ENCODE peak calls at places on chromosomes 2 and 18, in six cellular contexts. One of them, this sample, is unnamed.

GRCh38 chr2:162473-163135 is 101.2 kb downstream of the SH3YL1 start:
- DNase-seq in NCI-H82: no peak
- DNase-seq in activated CD8-positive, alpha-beta memory T cell treated with anti-CD3 and anti-CD28 coated beads for 48 hours: no peak
- DNase-seq in naive thymus-derived CD8-positive, alpha-beta T cell: no peak
- DNase-seq in NCI-H2107: no peak
- DNase-seq in neural progenitor cell: no peak
- DNase-seq in this sample: no peak

GRCh38 chr18:37320320-37320719 is 245.3 kb downstream of the CELF4 start:
- DNase-seq in NCI-H82: no peak
- DNase-seq in activated CD8-positive, alpha-beta memory T cell treated with anti-CD3 and anti-CD28 coated beads for 48 hours: no peak
- DNase-seq in naive thymus-derived CD8-positive, alpha-beta T cell: no peak
- DNase-seq in NCI-H2107: no peak
- DNase-seq in neural progenitor cell: no peak
- DNase-seq in this sample: no peak

GRCh38 chr2:240463866-240464481 is 28.5 kb downstream of the GPC1 start:
- DNase-seq in NCI-H82: no peak
- DNase-seq in activated CD8-positive, alpha-beta memory T cell treated with anti-CD3 and anti-CD28 coated beads for 48 hours: no peak
- DNase-seq in naive thymus-derived CD8-positive, alpha-beta T cell: no peak
- DNase-seq in NCI-H2107: no peak
- DNase-seq in neural progenitor cell: no peak
- DNase-seq in this sample: peak; percentile 9

GRCh38 chr2:196980498-196980897 is 54.0 kb upstream of the PGAP1 start:
- DNase-seq in NCI-H82: peak; percentile 83
- DNase-seq in activated CD8-positive, alpha-beta memory T cell treated with anti-CD3 and anti-CD28 coated beads for 48 hours: no peak
- DNase-seq in naive thymus-derived CD8-positive, alpha-beta T cell: no peak
- DNase-seq in NCI-H2107: no peak
- DNase-seq in neural progenitor cell: no peak
- DNase-seq in this sample: no peak

GRCh38 chr2:46812381-46813024 is 103.1 kb downstream of the MCFD2 start:
- DNase-seq in NCI-H82: no peak
- DNase-seq in activated CD8-positive, alpha-beta memory T cell treated with anti-CD3 and anti-CD28 coated beads for 48 hours: no peak
- DNase-seq in naive thymus-derived CD8-positive, alpha-beta T cell: no peak
- DNase-seq in NCI-H2107: no peak
- DNase-seq in neural progenitor cell: peak; percentile 48
- DNase-seq in this sample: no peak

GRCh38 chr2:229339613-229340012 is 68.5 kb upstream of the PID1 start:
- DNase-seq in NCI-H82: no peak
- DNase-seq in activated CD8-positive, alpha-beta memory T cell treated with anti-CD3 and anti-CD28 coated beads for 48 hours: no peak
- DNase-seq in naive thymus-derived CD8-positive, alpha-beta T cell: no peak
- DNase-seq in NCI-H2107: no peak
- DNase-seq in neural progenitor cell: no peak
- DNase-seq in this sample: no peak

GRCh38 chr2:64359892-64360657 is 93.9 kb upstream of the LGALSL start:
- DNase-seq in NCI-H82: no peak
- DNase-seq in activated CD8-positive, alpha-beta memory T cell treated with anti-CD3 and anti-CD28 coated beads for 48 hours: peak; percentile 32
- DNase-seq in naive thymus-derived CD8-positive, alpha-beta T cell: no peak
- DNase-seq in NCI-H2107: no peak
- DNase-seq in neural progenitor cell: no peak
- DNase-seq in this sample: no peak

GRCh38 chr2:149104221-149104620 is 65.7 kb downstream of the LYPD6B start:
- DNase-seq in NCI-H82: no peak
- DNase-seq in activated CD8-positive, alpha-beta memory T cell treated with anti-CD3 and anti-CD28 coated beads for 48 hours: no peak
- DNase-seq in naive thymus-derived CD8-positive, alpha-beta T cell: no peak
- DNase-seq in NCI-H2107: no peak
- DNase-seq in neural progenitor cell: no peak
- DNase-seq in this sample: no peak

GRCh38 chr18:27298215-27298804 is 113.2 kb upstream of the CHST9 start:
- DNase-seq in NCI-H82: peak; percentile 15
- DNase-seq in activated CD8-positive, alpha-beta memory T cell treated with anti-CD3 and anti-CD28 coated beads for 48 hours: no peak
- DNase-seq in naive thymus-derived CD8-positive, alpha-beta T cell: no peak
- DNase-seq in NCI-H2107: no peak
- DNase-seq in neural progenitor cell: peak; percentile 31
- DNase-seq in this sample: no peak

GRCh38 chr18:48264508-48264907 is 144.7 kb downstream of the ZBTB7C start:
- DNase-seq in NCI-H82: no peak
- DNase-seq in activated CD8-positive, alpha-beta memory T cell treated with anti-CD3 and anti-CD28 coated beads for 48 hours: no peak
- DNase-seq in naive thymus-derived CD8-positive, alpha-beta T cell: no peak
- DNase-seq in NCI-H2107: no peak
- DNase-seq in neural progenitor cell: peak; percentile 39
- DNase-seq in this sample: no peak

This sample was measured in HuH-7.5.